ENCODE peak calls at places on chromosomes 7 and 10, in six cellular contexts. F is IMR-90; R is CD4-positive, alpha-beta memory T cell; W is naive thymus-derived CD4-positive, alpha-beta T cell; O is left ventricle myocardium inferior; Q is suprapubic skin. X is an unnamed sample.

GRCh38 chr7:77687100-77687746 is 9.0 kb upstream of the RSBN1L start:
- DNase-seq in F (peak; percentile 85), R (no peak), W (no peak), O (no peak), Q (no peak), X (no peak)

GRCh38 chr7:155562106-155562505 is 15.7 kb upstream of the CNPY1 start:
- DNase-seq in F (no peak), R (no peak), W (no peak), O (no peak), Q (no peak), X (no peak)

GRCh38 chr10:58588673-58589265 is 76.1 kb downstream of the BICC1 start:
- DNase-seq in F (no peak), R (no peak), W (no peak), O (no peak), Q (no peak), X (no peak)

GRCh38 chr10:75058142-75058541 is 53.3 kb upstream of the SAMD8 start:
- DNase-seq in F (no peak), R (no peak), W (no peak), O (no peak), Q (no peak), X (no peak)

GRCh38 chr10:96858038-96858705 is 26.1 kb downstream of the LCOR start:
- DNase-seq in F (peak; percentile 25), R (no peak), W (no peak), O (no peak), Q (no peak), X (no peak)

GRCh38 chr10:69573056-69573806 is at the start of gene NEUROG3:
- DNase-seq in F (no peak), R (no peak), W (no peak), O (no peak), Q (no peak), X (no peak)

GRCh38 chr7:148155826-148156225 is 434.7 kb upstream of the C7orf33 start:
- DNase-seq in F (no peak), R (no peak), W (no peak), O (no peak), Q (no peak), X (no peak)

GRCh38 chr7:147013820-147014219 is 897.2 kb downstream of the CNTNAP2 start:
- DNase-seq in F (no peak), R (no peak), W (no peak), O (no peak), Q (no peak), X (no peak)

GRCh38 chr7:35015346-35015859 is 21.9 kb downstream of the DPY19L1 start:
- DNase-seq in F (peak; percentile 38), R (no peak), W (no peak), O (no peak), Q (no peak), X (no peak)

GRCh38 chr10:11469575-11470391 is 141.7 kb downstream of the USP6NL start:
- DNase-seq in F (no peak), R (no peak), W (no peak), O (no peak), Q (no peak), X (no peak)

GRCh38 chr7:55310626-55311025 is 54.5 kb upstream of the LANCL2 start:
- DNase-seq in F (no peak), R (no peak), W (no peak), O (no peak), Q (no peak), X (no peak)

GRCh38 chr10:131567279-131568162 is 256.0 kb upstream of the TCERG1L start:
- DNase-seq in F (no peak), R (no peak), W (no peak), O (no peak), Q (peak; percentile 57), X (no peak)

DNA sequence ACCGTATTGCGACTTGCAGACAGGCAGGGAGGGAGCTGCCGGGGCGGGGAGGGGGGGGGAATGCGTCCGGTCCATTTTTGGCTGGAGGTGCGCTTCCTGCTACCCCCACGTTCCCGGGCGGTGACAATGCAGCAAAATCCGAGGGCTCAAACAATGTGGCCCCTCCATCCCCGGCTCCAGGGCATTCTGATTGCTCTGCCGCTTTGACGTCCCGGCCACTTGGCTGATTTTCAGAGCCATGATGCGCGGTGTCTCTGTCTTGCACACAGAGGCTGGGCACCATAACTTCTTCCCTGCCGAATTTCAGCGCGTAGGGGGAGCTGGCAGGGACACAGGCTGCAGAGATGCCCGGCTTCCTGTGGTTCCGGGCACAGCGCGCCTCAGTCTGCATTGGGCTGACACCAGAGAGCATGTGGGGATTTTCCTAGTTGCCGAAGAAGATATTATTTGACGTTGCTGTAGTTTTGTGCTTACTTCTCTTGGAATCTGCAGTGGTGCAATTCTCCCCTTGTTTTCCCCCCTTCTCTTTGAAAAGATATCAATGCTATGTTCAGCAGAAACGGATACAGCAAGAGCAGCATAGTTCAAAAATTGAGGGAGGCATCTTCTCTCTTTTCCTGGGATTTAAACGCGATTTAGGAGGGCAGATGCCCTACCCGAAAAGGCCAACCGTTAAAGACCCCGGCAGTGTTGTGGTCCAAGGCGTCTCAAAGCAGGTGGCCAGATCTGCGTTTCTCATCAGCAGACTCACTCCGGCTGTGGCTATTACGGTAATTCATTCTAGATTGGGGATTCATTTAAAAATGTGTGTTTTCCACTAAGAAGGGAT is 1.4 kb downstream of the HECW1 start:
- DNase-seq in F (no peak), R (no peak), W (no peak), O (no peak), Q (no peak), X (no peak)
- H3K4me3 ChIP-seq in F (peak overlapping the region; percentile 39), R (no peak overlapping the region), W (no peak overlapping the region), O (peak overlapping the region; percentile 64), Q (peak overlapping the region; percentile 47), X (no peak overlapping the region)

GRCh38 chr7:140458191-140458590 is 21.1 kb downstream of the MKRN1 start:
- DNase-seq in F (no peak), R (no peak), W (no peak), O (no peak), Q (no peak), X (no peak)

GRCh38 chr7:140454657-140455015 is 24.7 kb downstream of the MKRN1 start:
- DNase-seq in F (no peak), R (no peak), W (no peak), O (no peak), Q (no peak), X (no peak)

GRCh38 chr7:140456627-140457051 is 22.7 kb downstream of the MKRN1 start:
- DNase-seq in F (no peak), R (no peak), W (no peak), O (no peak), Q (no peak), X (no peak)

GRCh38 chr7:140453273-140453672 is 26.0 kb downstream of the MKRN1 start:
- DNase-seq in F (no peak), R (no peak), W (no peak), O (no peak), Q (no peak), X (no peak)

GRCh38 chr7:140455743-140456142 is 23.6 kb downstream of the MKRN1 start:
- DNase-seq in F (no peak), R (no peak), W (no peak), O (no peak), Q (no peak), X (no peak)
- H3K4me3 ChIP-seq in F (no peak overlapping the region), R (no peak overlapping the region), W (no peak overlapping the region), O (no peak overlapping the region), Q (no peak overlapping the region), X (no peak overlapping the region)

DNA sequence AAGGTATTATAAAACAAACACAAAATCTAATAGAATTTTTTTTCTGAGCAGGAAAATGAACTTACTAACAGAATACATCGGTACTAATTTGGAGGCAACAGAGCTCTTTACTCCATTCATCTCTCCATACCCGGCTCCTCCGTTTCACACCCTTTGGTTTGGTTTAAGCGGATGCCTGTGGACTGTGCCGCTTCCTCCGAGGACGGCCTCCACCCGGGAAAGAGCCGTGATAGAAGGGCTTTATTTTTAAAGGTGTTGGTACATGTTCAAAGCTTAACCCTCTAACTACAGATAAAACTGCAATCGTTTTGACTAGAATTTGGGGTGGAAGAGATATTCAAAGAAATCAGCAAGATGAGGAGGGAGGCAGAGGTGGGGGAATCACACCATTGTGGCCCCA is 1.9 kb downstream of the VIPR2 start:
- DNase-seq in F (no peak), R (no peak), W (no peak), O (no peak), Q (no peak), X (no peak)
- H3K4me3 ChIP-seq in F (no peak overlapping the region), R (no peak overlapping the region), W (no peak overlapping the region), O (peak overlapping the region; percentile 85), Q (no peak overlapping the region), X (no peak overlapping the region)

DNA sequence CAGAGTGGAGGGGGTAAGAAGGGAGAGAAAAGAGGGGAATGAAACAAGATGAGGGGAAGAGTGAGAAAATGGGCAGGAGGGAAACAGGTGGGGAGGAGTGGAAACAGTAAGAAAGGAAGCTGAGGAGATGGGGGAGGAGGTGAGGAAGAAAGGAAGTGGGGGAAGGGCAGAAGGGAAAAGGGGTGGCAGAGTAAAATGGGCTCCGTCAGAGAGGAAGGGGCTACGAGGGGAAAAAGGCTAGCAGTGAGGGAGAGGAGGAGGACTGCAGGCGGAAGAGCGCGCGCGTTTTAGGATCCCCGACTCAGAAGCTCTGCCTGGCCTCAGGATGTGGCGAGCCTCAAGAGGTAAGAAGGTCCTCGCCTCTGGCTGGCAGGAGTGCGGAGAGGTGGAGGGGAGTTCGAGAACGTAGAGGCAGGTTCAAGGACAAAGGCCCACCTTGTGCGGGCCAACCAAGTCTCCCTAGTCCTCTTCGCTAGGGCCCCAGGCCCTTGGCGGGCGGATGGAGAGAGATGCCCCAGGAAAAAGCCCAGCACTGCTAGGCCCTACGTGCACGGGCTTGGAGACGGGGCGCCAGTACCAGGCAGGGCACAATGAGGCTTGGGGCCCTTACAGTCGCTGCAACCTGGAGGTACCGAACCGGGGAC is 5.8 kb upstream of the NKX2-3 start:
- DNase-seq in F (no peak), R (no peak), W (no peak), O (no peak), Q (no peak), X (no peak)
- H3K4me3 ChIP-seq in F (no peak overlapping the region), R (no peak overlapping the region), W (no peak overlapping the region), O (no peak overlapping the region), Q (no peak overlapping the region), X (no peak overlapping the region)

DNA sequence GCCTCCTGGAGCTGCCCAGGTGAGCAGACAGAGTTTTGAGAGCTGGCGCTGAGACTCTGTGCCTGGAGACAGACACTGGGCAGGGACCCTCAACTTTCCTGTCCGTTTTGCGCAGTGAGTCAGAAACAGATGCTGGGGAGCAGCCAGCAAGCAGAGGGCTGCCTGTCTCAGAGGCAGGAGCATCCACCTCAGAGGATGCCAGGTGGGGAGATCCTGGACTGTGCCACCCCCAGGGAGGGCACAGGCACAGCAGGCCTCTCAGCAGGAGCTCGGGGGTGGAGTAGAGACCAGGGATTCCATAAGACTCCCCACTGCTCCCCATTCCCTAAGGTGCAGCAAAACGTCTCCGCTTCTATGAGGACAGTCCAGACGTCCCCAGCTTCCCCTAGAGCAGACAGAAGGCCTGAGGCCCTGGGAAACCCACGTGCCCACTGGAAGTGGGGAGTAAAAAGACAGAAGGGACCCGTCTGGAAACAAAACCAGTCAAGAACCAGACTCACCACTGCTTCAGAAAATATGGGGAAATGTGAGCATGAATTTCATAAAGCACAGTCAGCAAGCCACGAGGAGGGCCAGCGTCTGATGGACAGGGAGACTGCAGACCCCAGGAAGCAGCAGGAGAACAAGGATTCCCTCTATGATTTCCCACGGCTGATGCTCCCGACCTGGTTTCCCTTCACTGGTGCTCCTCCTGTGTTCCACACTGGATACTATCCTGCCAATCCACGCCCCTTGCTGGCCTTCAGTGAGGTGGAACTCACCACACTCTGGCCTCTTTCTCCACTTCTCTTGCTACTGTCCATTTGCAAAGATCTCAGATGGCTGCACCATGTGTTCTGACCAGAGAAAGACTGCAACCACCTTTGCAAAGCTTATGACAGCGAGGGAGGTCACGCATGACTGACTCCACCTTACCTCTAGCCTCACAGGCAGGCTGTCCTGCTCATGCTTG is 151.3 kb upstream of the FAM20C start:
- DNase-seq in F (no peak), R (no peak), W (no peak), O (no peak), Q (peak; percentile 54), X (no peak)
- H3K4me3 ChIP-seq in F (no peak overlapping the region), R (no peak overlapping the region), W (no peak overlapping the region), O (no peak overlapping the region), Q (no peak overlapping the region), X (no peak overlapping the region)

X was measured in CD4-positive, CD25-positive, alpha-beta regulatory T cell.